ENCODE peak calls at places on chromosome 7, in nine cellular contexts. One of them, this sample, is unnamed.

GRCh38 chr7:5750026-5750425 is 31.4 kb downstream of the RNF216 start:
- DNase-seq in fibroblast of pulmonary artery: peak
- DNase-seq in coronary artery: no peak
- DNase-seq in endodermal cell: no peak
- DNase-seq in chondrocyte: no peak
- DNase-seq in prostate gland: no peak
- DNase-seq in CD8-positive, alpha-beta T cell: no peak
- DNase-seq in activated CD8-positive, alpha-beta T cell treated with anti-CD3 and anti-CD28 coated beads for 36 hours: no peak
- DNase-seq in HCT116: no peak
- DNase-seq in this sample: no peak

GRCh38 chr7:131619336-131620305 is 63.2 kb upstream of the PODXL start:
- DNase-seq in fibroblast of pulmonary artery: no peak
- DNase-seq in coronary artery: no peak
- DNase-seq in endodermal cell: peak
- DNase-seq in chondrocyte: no peak
- DNase-seq in prostate gland: no peak
- DNase-seq in CD8-positive, alpha-beta T cell: no peak
- DNase-seq in activated CD8-positive, alpha-beta T cell treated with anti-CD3 and anti-CD28 coated beads for 36 hours: no peak
- DNase-seq in HCT116: no peak
- DNase-seq in this sample: no peak

GRCh38 chr7:28957064-28957821 is 887 bp downstream of the TRIL start:
- DNase-seq in fibroblast of pulmonary artery: peak
- DNase-seq in coronary artery: no peak
- DNase-seq in endodermal cell: peak
- DNase-seq in chondrocyte: no peak
- DNase-seq in prostate gland: peak
- DNase-seq in CD8-positive, alpha-beta T cell: no peak
- DNase-seq in activated CD8-positive, alpha-beta T cell treated with anti-CD3 and anti-CD28 coated beads for 36 hours: peak
- DNase-seq in HCT116: no peak
- DNase-seq in this sample: peak

GRCh38 chr7:18565337-18565736 is 69.8 kb downstream of the HDAC9 start:
- DNase-seq in fibroblast of pulmonary artery: peak
- DNase-seq in coronary artery: no peak
- DNase-seq in endodermal cell: no peak
- DNase-seq in chondrocyte: no peak
- DNase-seq in prostate gland: no peak
- DNase-seq in CD8-positive, alpha-beta T cell: no peak
- DNase-seq in activated CD8-positive, alpha-beta T cell treated with anti-CD3 and anti-CD28 coated beads for 36 hours: no peak
- DNase-seq in HCT116: no peak
- DNase-seq in this sample: no peak

GRCh38 chr7:128811631-128812430 is 18.4 kb upstream of the FLNC start:
- DNase-seq in fibroblast of pulmonary artery: no peak
- DNase-seq in coronary artery: no peak
- DNase-seq in endodermal cell: no peak
- DNase-seq in chondrocyte: no peak
- DNase-seq in prostate gland: no peak
- DNase-seq in CD8-positive, alpha-beta T cell: no peak
- DNase-seq in activated CD8-positive, alpha-beta T cell treated with anti-CD3 and anti-CD28 coated beads for 36 hours: no peak
- DNase-seq in HCT116: no peak
- DNase-seq in this sample: no peak

GRCh38 chr7:134505856-134506255 is 21.5 kb upstream of the AKR1B10 start:
- DNase-seq in fibroblast of pulmonary artery: no peak
- DNase-seq in coronary artery: no peak
- DNase-seq in endodermal cell: no peak
- DNase-seq in chondrocyte: no peak
- DNase-seq in prostate gland: no peak
- DNase-seq in CD8-positive, alpha-beta T cell: no peak
- DNase-seq in activated CD8-positive, alpha-beta T cell treated with anti-CD3 and anti-CD28 coated beads for 36 hours: no peak
- DNase-seq in HCT116: no peak
- DNase-seq in this sample: no peak

GRCh38 chr7:91565499-91566331 is 301.5 kb downstream of the FZD1 start:
- DNase-seq in fibroblast of pulmonary artery: no peak
- DNase-seq in coronary artery: no peak
- DNase-seq in endodermal cell: no peak
- DNase-seq in chondrocyte: no peak
- DNase-seq in prostate gland: peak
- DNase-seq in CD8-positive, alpha-beta T cell: no peak
- DNase-seq in activated CD8-positive, alpha-beta T cell treated with anti-CD3 and anti-CD28 coated beads for 36 hours: no peak
- DNase-seq in HCT116: no peak
- DNase-seq in this sample: no peak

GRCh38 chr7:127758845-127759244 is 106.9 kb downstream of the SND1 start:
- DNase-seq in fibroblast of pulmonary artery: no peak
- DNase-seq in coronary artery: no peak
- DNase-seq in endodermal cell: no peak
- DNase-seq in chondrocyte: no peak
- DNase-seq in prostate gland: no peak
- DNase-seq in CD8-positive, alpha-beta T cell: no peak
- DNase-seq in activated CD8-positive, alpha-beta T cell treated with anti-CD3 and anti-CD28 coated beads for 36 hours: no peak
- DNase-seq in HCT116: no peak
- DNase-seq in this sample: no peak

GRCh38 chr7:129517931-129518330 is 15.6 kb downstream of the SMKR1 start:
- DNase-seq in fibroblast of pulmonary artery: no peak
- DNase-seq in coronary artery: no peak
- DNase-seq in endodermal cell: no peak
- DNase-seq in chondrocyte: no peak
- DNase-seq in prostate gland: no peak
- DNase-seq in CD8-positive, alpha-beta T cell: no peak
- DNase-seq in activated CD8-positive, alpha-beta T cell treated with anti-CD3 and anti-CD28 coated beads for 36 hours: no peak
- DNase-seq in HCT116: no peak
- DNase-seq in this sample: no peak

GRCh38 chr7:52006674-52007073 is 690.1 kb upstream of the COBL start:
- DNase-seq in fibroblast of pulmonary artery: no peak
- DNase-seq in coronary artery: no peak
- DNase-seq in endodermal cell: no peak
- DNase-seq in chondrocyte: no peak
- DNase-seq in prostate gland: no peak
- DNase-seq in CD8-positive, alpha-beta T cell: no peak
- DNase-seq in activated CD8-positive, alpha-beta T cell treated with anti-CD3 and anti-CD28 coated beads for 36 hours: no peak
- DNase-seq in HCT116: no peak
- DNase-seq in this sample: no peak

GRCh38 chr7:2524808-2525140 is 5.2 kb downstream of the LFNG start:
- DNase-seq in fibroblast of pulmonary artery: no peak
- DNase-seq in coronary artery: no peak
- DNase-seq in endodermal cell: peak
- DNase-seq in chondrocyte: no peak
- DNase-seq in prostate gland: no peak
- DNase-seq in CD8-positive, alpha-beta T cell: no peak
- DNase-seq in activated CD8-positive, alpha-beta T cell treated with anti-CD3 and anti-CD28 coated beads for 36 hours: no peak
- DNase-seq in HCT116: no peak
- DNase-seq in this sample: no peak

GRCh38 chr7:105309235-105310156 is 79.2 kb downstream of the SRPK2 start:
- DNase-seq in fibroblast of pulmonary artery: no peak
- DNase-seq in coronary artery: no peak
- DNase-seq in endodermal cell: peak
- DNase-seq in chondrocyte: no peak
- DNase-seq in prostate gland: no peak
- DNase-seq in CD8-positive, alpha-beta T cell: no peak
- DNase-seq in activated CD8-positive, alpha-beta T cell treated with anti-CD3 and anti-CD28 coated beads for 36 hours: peak
- DNase-seq in HCT116: no peak
- DNase-seq in this sample: no peak

GRCh38 chr7:150430465-150431085 is 19.9 kb upstream of the GIMAP8 start:
- DNase-seq in fibroblast of pulmonary artery: no peak
- DNase-seq in coronary artery: peak
- DNase-seq in endodermal cell: no peak
- DNase-seq in chondrocyte: peak
- DNase-seq in prostate gland: no peak
- DNase-seq in CD8-positive, alpha-beta T cell: no peak
- DNase-seq in activated CD8-positive, alpha-beta T cell treated with anti-CD3 and anti-CD28 coated beads for 36 hours: no peak
- DNase-seq in HCT116: no peak
- DNase-seq in this sample: no peak

GRCh38 chr7:130151591-130152269 is 53.5 kb downstream of the TMEM209 start:
- DNase-seq in fibroblast of pulmonary artery: peak
- DNase-seq in coronary artery: no peak
- DNase-seq in endodermal cell: no peak
- DNase-seq in chondrocyte: no peak
- DNase-seq in prostate gland: no peak
- DNase-seq in CD8-positive, alpha-beta T cell: peak
- DNase-seq in activated CD8-positive, alpha-beta T cell treated with anti-CD3 and anti-CD28 coated beads for 36 hours: peak
- DNase-seq in HCT116: no peak
- DNase-seq in this sample: no peak

GRCh38 chr7:14125998-14126397 is 136.5 kb upstream of the ETV1 start:
- DNase-seq in fibroblast of pulmonary artery: peak
- DNase-seq in coronary artery: no peak
- DNase-seq in endodermal cell: no peak
- DNase-seq in chondrocyte: no peak
- DNase-seq in prostate gland: no peak
- DNase-seq in CD8-positive, alpha-beta T cell: no peak
- DNase-seq in activated CD8-positive, alpha-beta T cell treated with anti-CD3 and anti-CD28 coated beads for 36 hours: no peak
- DNase-seq in HCT116: no peak
- DNase-seq in this sample: no peak

GRCh38 chr7:44087914-44088838 is 5.8 kb upstream of the POLM start:
- DNase-seq in fibroblast of pulmonary artery: peak
- DNase-seq in coronary artery: peak
- DNase-seq in endodermal cell: no peak
- DNase-seq in chondrocyte: peak
- DNase-seq in prostate gland: no peak
- DNase-seq in CD8-positive, alpha-beta T cell: no peak
- DNase-seq in activated CD8-positive, alpha-beta T cell treated with anti-CD3 and anti-CD28 coated beads for 36 hours: no peak
- DNase-seq in HCT116: no peak
- DNase-seq in this sample: no peak

GRCh38 chr7:44084695-44085094 is 2.4 kb upstream of the POLM start:
- DNase-seq in fibroblast of pulmonary artery: no peak
- DNase-seq in coronary artery: no peak
- DNase-seq in endodermal cell: no peak
- DNase-seq in chondrocyte: no peak
- DNase-seq in prostate gland: no peak
- DNase-seq in CD8-positive, alpha-beta T cell: no peak
- DNase-seq in activated CD8-positive, alpha-beta T cell treated with anti-CD3 and anti-CD28 coated beads for 36 hours: no peak
- DNase-seq in HCT116: no peak
- DNase-seq in this sample: no peak

GRCh38 chr7:44086627-44087026 is 4.3 kb upstream of the POLM start:
- DNase-seq in fibroblast of pulmonary artery: no peak
- DNase-seq in coronary artery: no peak
- DNase-seq in endodermal cell: no peak
- DNase-seq in chondrocyte: no peak
- DNase-seq in prostate gland: no peak
- DNase-seq in CD8-positive, alpha-beta T cell: no peak
- DNase-seq in activated CD8-positive, alpha-beta T cell treated with anti-CD3 and anti-CD28 coated beads for 36 hours: no peak
- DNase-seq in HCT116: no peak
- DNase-seq in this sample: no peak

GRCh38 chr7:44083796-44084195 is 1.5 kb upstream of the POLM start:
- DNase-seq in fibroblast of pulmonary artery: no peak
- DNase-seq in coronary artery: no peak
- DNase-seq in endodermal cell: no peak
- DNase-seq in chondrocyte: no peak
- DNase-seq in prostate gland: no peak
- DNase-seq in CD8-positive, alpha-beta T cell: no peak
- DNase-seq in activated CD8-positive, alpha-beta T cell treated with anti-CD3 and anti-CD28 coated beads for 36 hours: no peak
- DNase-seq in HCT116: no peak
- DNase-seq in this sample: no peak

DNA sequence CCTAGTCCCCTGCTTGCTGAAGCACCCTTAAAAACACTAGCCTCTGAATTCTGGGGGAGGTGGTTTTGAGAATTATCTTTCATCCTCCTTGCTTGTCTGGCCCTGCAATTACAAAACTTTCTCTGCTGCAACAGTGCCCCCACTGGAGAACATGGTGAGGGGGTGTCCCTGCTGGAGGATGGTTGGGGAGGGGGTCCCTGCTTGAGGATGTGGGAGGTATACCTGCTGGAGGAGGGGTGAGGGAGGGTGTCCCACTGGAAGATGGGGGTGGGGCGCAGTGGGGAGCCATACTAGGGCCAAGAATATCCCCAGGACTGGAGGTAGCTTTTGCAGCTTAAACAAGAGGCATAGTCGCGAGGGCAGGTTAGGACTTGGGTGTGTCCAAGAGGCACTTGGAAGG is 3.2 kb upstream of the POLM start:
- DNase-seq in fibroblast of pulmonary artery: no peak
- DNase-seq in coronary artery: no peak
- DNase-seq in endodermal cell: peak
- DNase-seq in chondrocyte: no peak
- DNase-seq in prostate gland: no peak
- DNase-seq in CD8-positive, alpha-beta T cell: no peak
- DNase-seq in activated CD8-positive, alpha-beta T cell treated with anti-CD3 and anti-CD28 coated beads for 36 hours: no peak
- DNase-seq in HCT116: no peak
- DNase-seq in this sample: no peak
- TF ChIP-seq CTCF in fibroblast of pulmonary artery: peak
- TF ChIP-seq CTCF in coronary artery: no peak
- TF ChIP-seq CTCF in endodermal cell: peak
- TF ChIP-seq CTCF in chondrocyte: peak
- TF ChIP-seq CTCF in prostate gland: no peak
- TF ChIP-seq CTCF in CD8-positive, alpha-beta T cell: no peak
- TF ChIP-seq CTCF in activated CD8-positive, alpha-beta T cell treated with anti-CD3 and anti-CD28 coated beads for 36 hours: no peak
- TF ChIP-seq CTCF in HCT116: peak
- TF ChIP-seq CTCF in this sample: peak

GRCh38 chr7:142519077-142519789 is 230.0 kb upstream of the PRSS1 start:
- DNase-seq in fibroblast of pulmonary artery: no peak
- DNase-seq in coronary artery: no peak
- DNase-seq in endodermal cell: no peak
- DNase-seq in chondrocyte: no peak
- DNase-seq in prostate gland: no peak
- DNase-seq in CD8-positive, alpha-beta T cell: no peak
- DNase-seq in activated CD8-positive, alpha-beta T cell treated with anti-CD3 and anti-CD28 coated beads for 36 hours: no peak
- DNase-seq in HCT116: no peak
- DNase-seq in this sample: no peak
- TF ChIP-seq CTCF in fibroblast of pulmonary artery: no peak
- TF ChIP-seq CTCF in coronary artery: no peak
- TF ChIP-seq CTCF in endodermal cell: peak
- TF ChIP-seq CTCF in chondrocyte: peak
- TF ChIP-seq CTCF in prostate gland: no peak
- TF ChIP-seq CTCF in CD8-positive, alpha-beta T cell: no peak
- TF ChIP-seq CTCF in activated CD8-positive, alpha-beta T cell treated with anti-CD3 and anti-CD28 coated beads for 36 hours: no peak
- TF ChIP-seq CTCF in HCT116: no peak
- TF ChIP-seq CTCF in this sample: no peak

GRCh38 chr7:95517458-95517857 is 31.7 kb downstream of the ASB4 start:
- DNase-seq in fibroblast of pulmonary artery: no peak
- DNase-seq in coronary artery: no peak
- DNase-seq in endodermal cell: no peak
- DNase-seq in chondrocyte: no peak
- DNase-seq in prostate gland: no peak
- DNase-seq in CD8-positive, alpha-beta T cell: no peak
- DNase-seq in activated CD8-positive, alpha-beta T cell treated with anti-CD3 and anti-CD28 coated beads for 36 hours: no peak
- DNase-seq in HCT116: no peak
- DNase-seq in this sample: no peak
- TF ChIP-seq CTCF in fibroblast of pulmonary artery: no peak
- TF ChIP-seq CTCF in coronary artery: no peak
- TF ChIP-seq CTCF in endodermal cell: no peak
- TF ChIP-seq CTCF in chondrocyte: no peak
- TF ChIP-seq CTCF in prostate gland: no peak
- TF ChIP-seq CTCF in CD8-positive, alpha-beta T cell: no peak
- TF ChIP-seq CTCF in activated CD8-positive, alpha-beta T cell treated with anti-CD3 and anti-CD28 coated beads for 36 hours: no peak
- TF ChIP-seq CTCF in HCT116: no peak
- TF ChIP-seq CTCF in this sample: no peak

GRCh38 chr7:44244282-44244681 is 43.5 kb downstream of the YKT6 start:
- DNase-seq in fibroblast of pulmonary artery: peak
- DNase-seq in coronary artery: no peak
- DNase-seq in endodermal cell: peak
- DNase-seq in chondrocyte: no peak
- DNase-seq in prostate gland: no peak
- DNase-seq in CD8-positive, alpha-beta T cell: peak
- DNase-seq in activated CD8-positive, alpha-beta T cell treated with anti-CD3 and anti-CD28 coated beads for 36 hours: peak
- DNase-seq in HCT116: no peak
- DNase-seq in this sample: peak
- TF ChIP-seq CTCF in fibroblast of pulmonary artery: peak
- TF ChIP-seq CTCF in coronary artery: no peak
- TF ChIP-seq CTCF in endodermal cell: peak
- TF ChIP-seq CTCF in chondrocyte: peak
- TF ChIP-seq CTCF in prostate gland: no peak
- TF ChIP-seq CTCF in CD8-positive, alpha-beta T cell: peak
- TF ChIP-seq CTCF in activated CD8-positive, alpha-beta T cell treated with anti-CD3 and anti-CD28 coated beads for 36 hours: peak
- TF ChIP-seq CTCF in HCT116: peak
- TF ChIP-seq CTCF in this sample: peak

This sample was measured in GM13977.